ENCODE peak calls at places on chromosomes 7 and 10, in five cellular contexts. R is M059J, P is LoVo, J is HT-29, G is GM20000. Q is an unnamed sample.

GRCh38 chr7:585229-585711 is 65.6 kb upstream of the PDGFA start:
- DNase-seq in R (no peak), P (no peak), J (no peak), G (no peak), Q (no peak)

GRCh38 chr7:30674420-30674819 is 7.8 kb downstream of the CRHR2 start:
- DNase-seq in R (no peak), P (no peak), J (no peak), G (no peak), Q (no peak)

GRCh38 chr7:103613655-103614642 is 167.9 kb upstream of the SLC26A5 start:
- DNase-seq in R (peak), P (no peak), J (peak), G (no peak), Q (no peak)

GRCh38 chr7:124712017-124712416 is 53.6 kb downstream of the GPR37 start:
- DNase-seq in R (no peak), P (no peak), J (no peak), G (no peak), Q (no peak)

GRCh38 chr10:92001995-92002394 is 78.4 kb downstream of the BTAF1 start:
- DNase-seq in R (no peak), P (no peak), J (no peak), G (no peak), Q (no peak)

GRCh38 chr7:9082203-9082602 is 648.8 kb downstream of the NXPH1 start:
- DNase-seq in R (no peak), P (no peak), J (no peak), G (no peak), Q (no peak)

GRCh38 chr10:43591303-43591904 is 14.8 kb upstream of the ZNF485 start:
- DNase-seq in R (no peak), P (no peak), J (no peak), G (no peak), Q (no peak)

GRCh38 chr10:52778511-52779392 is 6.2 kb upstream of the MBL2 start:
- DNase-seq in R (peak), P (no peak), J (no peak), G (no peak), Q (no peak)

GRCh38 chr7:70037171-70037933 is 439.1 kb downstream of the AUTS2 start:
- DNase-seq in R (no peak), P (no peak), J (no peak), G (no peak), Q (no peak)

GRCh38 chr7:7385421-7385820 is 150.3 kb downstream of the COL28A1 start:
- DNase-seq in R (peak), P (no peak), J (no peak), G (no peak), Q (no peak)

GRCh38 chr7:69652947-69653701 is 54.8 kb downstream of the AUTS2 start:
- DNase-seq in R (no peak), P (no peak), J (no peak), G (no peak), Q (no peak)

GRCh38 chr7:116417593-116418345 is 81.8 kb upstream of the CAV2 start:
- DNase-seq in R (no peak), P (no peak), J (peak), G (no peak), Q (no peak)

GRCh38 chr10:95876756-95877155 is 31.0 kb upstream of the CC2D2B start:
- DNase-seq in R (no peak), P (no peak), J (no peak), G (no peak), Q (no peak)

GRCh38 chr7:50669890-50670289 is 104.7 kb upstream of the DDC start:
- DNase-seq in R (no peak), P (no peak), J (no peak), G (no peak), Q (no peak)

GRCh38 chr10:31101123-31101522 is 69.5 kb upstream of the ZNF438 start:
- DNase-seq in R (peak), P (peak), J (peak), G (peak), Q (no peak)

GRCh38 chr10:59109826-59110225 is 66.6 kb upstream of the PHYHIPL start:
- DNase-seq in R (no peak), P (no peak), J (no peak), G (no peak), Q (no peak)

GRCh38 chr10:132551093-132551807 is 13.7 kb downstream of the INPP5A start:
- DNase-seq in R (no peak), P (no peak), J (no peak), G (peak), Q (no peak)

GRCh38 chr7:16025696-16026095 is 339.2 kb upstream of the MEOX2 start:
- DNase-seq in R (no peak), P (no peak), J (no peak), G (no peak), Q (no peak)

GRCh38 chr10:131231965-131232541 is 79.5 kb downstream of the TCERG1L start:
- DNase-seq in R (no peak), P (no peak), J (no peak), G (no peak), Q (no peak)

GRCh38 chr7:92645531-92646061 is 55.4 kb upstream of the FAM133B start:
- DNase-seq in R (peak), P (peak), J (peak), G (no peak), Q (no peak)

GRCh38 chr10:50992356-50992866 is 81.9 kb upstream of the PRKG1 start:
- DNase-seq in R (no peak), P (no peak), J (no peak), G (no peak), Q (no peak)

GRCh38 chr7:1852781-1853618 is 182.9 kb downstream of the ELFN1 start:
- DNase-seq in R (no peak), P (no peak), J (no peak), G (no peak), Q (no peak)

GRCh38 chr10:114306116-114306973 is 67.3 kb downstream of the VWA2 start:
- DNase-seq in R (peak), P (peak), J (no peak), G (no peak), Q (no peak)

GRCh38 chr7:128351296-128352123 is 7.8 kb upstream of the RBM28 start:
- DNase-seq in R (no peak), P (no peak), J (no peak), G (peak), Q (no peak)

GRCh38 chr7:70289067-70289466 is 690.8 kb downstream of the AUTS2 start:
- DNase-seq in R (peak), P (no peak), J (no peak), G (no peak), Q (no peak)

GRCh38 chr10:132069849-132070182 is 4.1 kb downstream of the JAKMIP3 start:
- DNase-seq in R (no peak), P (no peak), J (no peak), G (no peak), Q (no peak)

GRCh38 chr7:96021533-96021932 is 249.2 kb downstream of the DYNC1I1 start:
- DNase-seq in R (peak), P (no peak), J (no peak), G (no peak), Q (no peak)